ENCODE peak calls at places on chromosomes 12 and 14, in seven cellular contexts. One of them, this sample, is unnamed.

GRCh38 chr12:52815676-52816075 is 1.8 kb upstream of the KRT4 start:
- DNase-seq in HepG2: no peak
- DNase-seq in GM12878: no peak
- DNase-seq in HCT116: no peak
- DNase-seq in SK-N-SH: no peak
- DNase-seq in H1: no peak
- DNase-seq in K562: no peak
- DNase-seq in this sample: no peak

GRCh38 chr12:28578361-28578760 is 388.1 kb downstream of the CCDC91 start:
- DNase-seq in GM12878: no peak
- DNase-seq in K562: no peak
- DNase-seq in HepG2: no peak
- DNase-seq in SK-N-SH: no peak
- DNase-seq in H1: no peak
- DNase-seq in HCT116: no peak
- DNase-seq in this sample: no peak

GRCh38 chr12:3564861-3565260 is 73.9 kb downstream of the PRMT8 start:
- DNase-seq in H1: no peak
- DNase-seq in HCT116: no peak
- DNase-seq in HepG2: no peak
- DNase-seq in SK-N-SH: no peak
- DNase-seq in K562: no peak
- DNase-seq in GM12878: no peak
- DNase-seq in this sample: no peak

GRCh38 chr12:50572275-50572674 is 67.5 kb downstream of the DIP2B start:
- DNase-seq in GM12878: no peak
- DNase-seq in HepG2: peak; percentile 84
- DNase-seq in H1: no peak
- DNase-seq in HCT116: no peak
- DNase-seq in SK-N-SH: peak; percentile 33
- DNase-seq in K562: no peak
- DNase-seq in this sample: no peak

GRCh38 chr12:38905480-38906351 is at the start of gene CPNE8:
- DNase-seq in GM12878: peak; percentile 48
- DNase-seq in SK-N-SH: peak; percentile 55
- DNase-seq in HepG2: no peak
- DNase-seq in K562: peak; percentile 64
- DNase-seq in H1: no peak
- DNase-seq in HCT116: peak; percentile 48
- DNase-seq in this sample: peak; percentile 57

GRCh38 chr14:72611956-72612500 is 281.9 kb downstream of the DPF3 start:
- DNase-seq in HepG2: no peak
- DNase-seq in K562: no peak
- DNase-seq in H1: peak; percentile 11
- DNase-seq in GM12878: no peak
- DNase-seq in HCT116: no peak
- DNase-seq in SK-N-SH: no peak
- DNase-seq in this sample: no peak

GRCh38 chr12:110913119-110914056 is 7.0 kb downstream of the MYL2 start:
- DNase-seq in HepG2: no peak
- DNase-seq in SK-N-SH: no peak
- DNase-seq in HCT116: no peak
- DNase-seq in K562: no peak
- DNase-seq in H1: no peak
- DNase-seq in GM12878: peak; percentile 95
- DNase-seq in this sample: no peak

GRCh38 chr14:64637735-64638473 is 66.3 kb upstream of the PLEKHG3 start:
- DNase-seq in K562: no peak
- DNase-seq in SK-N-SH: no peak
- DNase-seq in GM12878: no peak
- DNase-seq in H1: no peak
- DNase-seq in HepG2: no peak
- DNase-seq in HCT116: no peak
- DNase-seq in this sample: no peak

GRCh38 chr14:59664741-59665140 is 88.1 kb upstream of the CCDC175 start:
- DNase-seq in HepG2: no peak
- DNase-seq in GM12878: no peak
- DNase-seq in K562: no peak
- DNase-seq in SK-N-SH: no peak
- DNase-seq in H1: no peak
- DNase-seq in HCT116: no peak
- DNase-seq in this sample: no peak

GRCh38 chr12:1544991-1545700 is 49.2 kb downstream of the FBXL14 start:
- DNase-seq in K562: no peak
- DNase-seq in HCT116: peak; percentile 4
- DNase-seq in H1: no peak
- DNase-seq in GM12878: no peak
- DNase-seq in SK-N-SH: no peak
- DNase-seq in HepG2: peak; percentile 7
- DNase-seq in this sample: no peak

GRCh38 chr12:124754949-124755800 is 108.5 kb downstream of the SCARB1 start:
- DNase-seq in HCT116: no peak
- DNase-seq in GM12878: no peak
- DNase-seq in SK-N-SH: peak; percentile 75
- DNase-seq in K562: no peak
- DNase-seq in H1: no peak
- DNase-seq in HepG2: no peak
- DNase-seq in this sample: no peak

GRCh38 chr12:47870175-47870781 is 34.5 kb downstream of the VDR start:
- DNase-seq in GM12878: peak; percentile 43
- DNase-seq in SK-N-SH: peak; percentile 62
- DNase-seq in K562: no peak
- DNase-seq in H1: peak; percentile 56
- DNase-seq in HepG2: peak; percentile 54
- DNase-seq in HCT116: no peak
- DNase-seq in this sample: no peak

GRCh38 chr14:35631071-35631805 is 97.3 kb downstream of the INSM2 start:
- DNase-seq in H1: no peak
- DNase-seq in HepG2: no peak
- DNase-seq in GM12878: no peak
- DNase-seq in K562: no peak
- DNase-seq in SK-N-SH: no peak
- DNase-seq in HCT116: no peak
- DNase-seq in this sample: no peak

GRCh38 chr12:22272596-22272995 is 61.9 kb downstream of the ST8SIA1 start:
- DNase-seq in GM12878: no peak
- DNase-seq in H1: no peak
- DNase-seq in HepG2: no peak
- DNase-seq in HCT116: no peak
- DNase-seq in K562: no peak
- DNase-seq in SK-N-SH: no peak
- DNase-seq in this sample: no peak

GRCh38 chr14:104288272-104288671 is 149.9 kb downstream of the KIF26A start:
- DNase-seq in GM12878: no peak
- DNase-seq in HCT116: no peak
- DNase-seq in H1: no peak
- DNase-seq in SK-N-SH: peak; percentile 2
- DNase-seq in HepG2: no peak
- DNase-seq in K562: no peak
- DNase-seq in this sample: no peak

GRCh38 chr14:103687712-103688111 is 27.5 kb downstream of the XRCC3 start:
- DNase-seq in K562: no peak
- DNase-seq in HepG2: no peak
- DNase-seq in H1: no peak
- DNase-seq in HCT116: no peak
- DNase-seq in GM12878: no peak
- DNase-seq in SK-N-SH: no peak
- DNase-seq in this sample: no peak

DNA sequence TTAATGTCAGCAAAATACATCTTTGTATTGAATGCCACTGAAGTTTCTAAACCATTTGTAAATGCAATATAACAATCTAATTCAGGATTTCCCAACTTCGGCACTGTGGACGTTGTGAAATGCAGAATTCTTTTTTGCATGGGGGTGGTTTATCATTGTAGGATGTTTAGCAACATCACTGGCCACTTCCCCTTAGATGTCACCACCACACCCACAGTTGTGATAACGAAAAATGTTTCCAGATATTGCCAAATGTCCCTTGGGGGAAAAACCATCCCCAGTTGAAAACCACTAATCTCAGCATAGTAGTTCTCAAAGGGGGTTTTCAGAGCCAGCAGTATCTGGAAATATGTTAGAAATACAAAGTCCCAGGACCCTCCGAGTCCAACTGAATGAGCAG is 203.3 kb downstream of the NAV3 start:
- DNase-seq in H1: no peak
- DNase-seq in GM12878: no peak
- DNase-seq in HCT116: no peak
- DNase-seq in HepG2: no peak
- DNase-seq in SK-N-SH: no peak
- DNase-seq in K562: no peak
- DNase-seq in this sample: no peak
- TF ChIP-seq SIN3A in H1: no peak
- TF ChIP-seq SIN3A in GM12878: no peak
- TF ChIP-seq SIN3A in HCT116: no peak
- TF ChIP-seq SIN3A in HepG2: no peak
- TF ChIP-seq SIN3A in SK-N-SH: no peak
- TF ChIP-seq SIN3A in K562: no peak
- TF ChIP-seq SIN3A in this sample: no peak

GRCh38 chr14:23478109-23478698 is 8.7 kb downstream of the NGDN start:
- DNase-seq in K562: peak; percentile 27
- DNase-seq in SK-N-SH: peak; percentile 39
- DNase-seq in HCT116: peak; percentile 51
- DNase-seq in HepG2: peak; percentile 77
- DNase-seq in H1: peak; percentile 56
- DNase-seq in GM12878: peak; percentile 16
- DNase-seq in this sample: peak; percentile 33
- TF ChIP-seq SIN3A in K562: no peak
- TF ChIP-seq SIN3A in SK-N-SH: no peak
- TF ChIP-seq SIN3A in HCT116: no peak
- TF ChIP-seq SIN3A in HepG2: no peak
- TF ChIP-seq SIN3A in H1: no peak
- TF ChIP-seq SIN3A in GM12878: no peak
- TF ChIP-seq SIN3A in this sample: no peak

GRCh38 chr14:49876563-49877127 is 16.2 kb upstream of the ARF6 start:
- DNase-seq in HepG2: no peak
- DNase-seq in GM12878: no peak
- DNase-seq in HCT116: no peak
- DNase-seq in SK-N-SH: no peak
- DNase-seq in K562: no peak
- DNase-seq in H1: no peak
- DNase-seq in this sample: no peak

GRCh38 chr14:49881296-49882006 is 11.4 kb upstream of the ARF6 start:
- DNase-seq in HepG2: no peak
- DNase-seq in H1: peak; percentile 37
- DNase-seq in SK-N-SH: no peak
- DNase-seq in K562: no peak
- DNase-seq in HCT116: no peak
- DNase-seq in GM12878: no peak
- DNase-seq in this sample: no peak

GRCh38 chr14:49879683-49880204 is 13.1 kb upstream of the ARF6 start:
- DNase-seq in K562: peak; percentile 66
- DNase-seq in SK-N-SH: peak; percentile 65
- DNase-seq in GM12878: no peak
- DNase-seq in HepG2: peak; percentile 80
- DNase-seq in HCT116: peak; percentile 95
- DNase-seq in H1: peak; percentile 61
- DNase-seq in this sample: no peak

GRCh38 chr14:49882826-49883694 is 9.8 kb upstream of the ARF6 start:
- DNase-seq in H1: peak; percentile 42
- DNase-seq in HepG2: no peak
- DNase-seq in HCT116: no peak
- DNase-seq in SK-N-SH: no peak
- DNase-seq in GM12878: no peak
- DNase-seq in K562: no peak
- DNase-seq in this sample: no peak

DNA sequence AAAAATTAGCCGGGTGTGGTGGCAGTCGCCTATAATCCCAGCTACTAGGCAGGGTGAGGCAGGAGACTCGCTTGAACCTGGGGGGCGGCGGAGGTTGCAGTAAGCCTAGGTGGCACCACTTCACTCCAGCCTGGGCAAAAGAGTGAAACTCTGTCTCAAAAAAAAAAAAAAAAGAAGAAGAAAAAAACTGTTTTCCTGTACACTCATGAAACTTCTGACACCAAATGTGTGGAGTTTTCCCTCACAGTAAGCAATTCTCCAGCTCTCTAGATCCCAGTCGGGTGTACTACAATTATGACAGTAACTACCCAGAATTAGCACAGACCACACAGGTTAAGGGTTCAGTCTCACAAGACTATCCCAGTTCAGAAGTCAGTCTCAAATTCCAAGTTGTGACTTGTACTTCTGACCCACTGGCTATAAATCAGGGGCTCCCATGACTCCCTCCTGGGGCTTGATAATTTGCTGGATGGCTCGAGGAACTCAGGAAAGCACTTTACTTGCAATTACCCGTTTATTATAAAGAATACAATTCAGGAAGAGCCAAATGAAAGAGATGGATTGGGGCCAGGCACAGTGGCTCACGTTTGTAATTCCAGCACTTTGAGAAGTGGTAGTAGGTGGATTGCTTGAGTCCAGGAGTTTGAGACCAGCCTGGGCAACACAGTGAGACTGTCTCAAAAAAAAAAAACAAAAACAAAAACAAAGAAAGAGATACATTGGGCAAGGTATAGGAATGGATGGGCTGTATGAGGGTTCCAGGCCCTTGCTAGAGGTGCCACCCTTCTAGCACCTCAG is 12.4 kb upstream of the ARF6 start:
- DNase-seq in HepG2: no peak
- DNase-seq in GM12878: no peak
- DNase-seq in H1: no peak
- DNase-seq in SK-N-SH: no peak
- DNase-seq in K562: no peak
- DNase-seq in HCT116: no peak
- DNase-seq in this sample: no peak
- TF ChIP-seq SIN3A in HepG2: no peak
- TF ChIP-seq SIN3A in GM12878: no peak
- TF ChIP-seq SIN3A in H1: no peak
- TF ChIP-seq SIN3A in SK-N-SH: no peak
- TF ChIP-seq SIN3A in K562: no peak
- TF ChIP-seq SIN3A in HCT116: no peak
- TF ChIP-seq SIN3A in this sample: no peak

GRCh38 chr12:60803147-60803546 is 1207.3 kb downstream of the SLC16A7 start:
- DNase-seq in K562: no peak
- DNase-seq in H1: no peak
- DNase-seq in HepG2: no peak
- DNase-seq in GM12878: no peak
- DNase-seq in SK-N-SH: no peak
- DNase-seq in HCT116: no peak
- DNase-seq in this sample: no peak

GRCh38 chr12:60805340-60805739 is 1209.5 kb downstream of the SLC16A7 start:
- DNase-seq in SK-N-SH: no peak
- DNase-seq in K562: no peak
- DNase-seq in HepG2: no peak
- DNase-seq in H1: no peak
- DNase-seq in HCT116: no peak
- DNase-seq in GM12878: no peak
- DNase-seq in this sample: no peak
- TF ChIP-seq SIN3A in SK-N-SH: no peak
- TF ChIP-seq SIN3A in K562: no peak
- TF ChIP-seq SIN3A in HepG2: no peak
- TF ChIP-seq SIN3A in H1: no peak
- TF ChIP-seq SIN3A in HCT116: no peak
- TF ChIP-seq SIN3A in GM12878: no peak
- TF ChIP-seq SIN3A in this sample: no peak

This sample was measured in Panc1.